ENCODE peak calls at places on chromosome 10, in ten cellular contexts. R is NCI-H2107; Y is GM13976; J is activated CD8-positive, alpha-beta memory T cell treated with anti-CD3 and anti-CD28 coated beads for 48 hours; E is HT1080; M is nephron progenitor cell; G is stromal cell of bone marrow; B is activated CD4-positive, alpha-beta T cell treated with anti-CD3 and anti-CD28 coated beads, Interleukin-2, amount 10 ng/mL, durations not matched to agents 7 days and 5 days; Q is stimulated activated CD4-positive, alpha-beta T cell treated with anti-CD3 and anti-CD28 coated beads, Interleukin-2, amount 100 ng/mL, for 4 hours; I is GM06990. H is an unnamed sample.

GRCh38 chr10:47340613-47341170 is 7.5 kb upstream of the RBP3 start:
- DNase-seq in R (no peak), Y (peak), J (peak), E (peak), M (peak), G (no peak), B (peak), Q (peak), I (no peak), H (peak)

GRCh38 chr10:33363112-33363511 is 28.6 kb upstream of the NRP1 start:
- DNase-seq in R (no peak), Y (no peak), J (no peak), E (no peak), M (no peak), G (no peak), B (no peak), Q (no peak), I (no peak), H (no peak)

GRCh38 chr10:120995768-120996167 is 144.6 kb downstream of the WDR11 start:
- DNase-seq in R (no peak), Y (no peak), J (no peak), E (no peak), M (no peak), G (no peak), B (no peak), Q (no peak), I (no peak), H (no peak)

GRCh38 chr10:13206546-13207443 is 27.4 kb downstream of the UCMA start:
- DNase-seq in R (no peak), Y (no peak), J (no peak), E (no peak), M (peak), G (no peak), B (peak), Q (no peak), I (no peak), H (no peak)

GRCh38 chr10:109894516-109894915 is 28.8 kb downstream of the XPNPEP1 start:
- DNase-seq in R (no peak), Y (no peak), J (no peak), E (no peak), M (no peak), G (no peak), B (no peak), Q (no peak), I (no peak), H (no peak)

GRCh38 chr10:5284311-5285057 is 80.3 kb upstream of the UCN3 start:
- DNase-seq in R (no peak), Y (no peak), J (no peak), E (peak), M (no peak), G (no peak), B (peak), Q (no peak), I (no peak), H (peak)

GRCh38 chr10:11934262-11934661 is 108.3 kb downstream of the UPF2 start:
- DNase-seq in R (no peak), Y (no peak), J (no peak), E (no peak), M (no peak), G (peak), B (no peak), Q (no peak), I (no peak), H (no peak)

GRCh38 chr10:109218207-109218606 is 705.1 kb downstream of the XPNPEP1 start:
- DNase-seq in R (no peak), Y (no peak), J (no peak), E (no peak), M (no peak), G (no peak), B (no peak), Q (no peak), I (no peak), H (no peak)

GRCh38 chr10:19713800-19714525 is 102.3 kb upstream of the PLXDC2 start:
- DNase-seq in R (no peak), Y (no peak), J (no peak), E (peak), M (no peak), G (no peak), B (no peak), Q (no peak), I (no peak), H (no peak)

GRCh38 chr10:125534515-125534914 is 148.4 kb downstream of the TEX36 start:
- DNase-seq in R (no peak), Y (no peak), J (no peak), E (no peak), M (no peak), G (no peak), B (no peak), Q (no peak), I (no peak), H (no peak)

GRCh38 chr10:91210435-91210834 is 10.0 kb upstream of the PCGF5 start:
- DNase-seq in R (peak), Y (no peak), J (no peak), E (no peak), M (no peak), G (no peak), B (no peak), Q (no peak), I (peak), H (peak)

GRCh38 chr10:94172332-94172731 is 178.6 kb downstream of the PLCE1 start:
- DNase-seq in R (no peak), Y (no peak), J (no peak), E (peak), M (no peak), G (no peak), B (no peak), Q (no peak), I (no peak), H (no peak)

GRCh38 chr10:126256864-126257263 is 131.4 kb downstream of the ADAM12 start:
- DNase-seq in R (no peak), Y (no peak), J (no peak), E (no peak), M (peak), G (no peak), B (no peak), Q (no peak), I (no peak), H (no peak)

GRCh38 chr10:34187201-34187600 is 627.9 kb downstream of the PARD3 start:
- DNase-seq in R (no peak), Y (no peak), J (no peak), E (peak), M (no peak), G (no peak), B (no peak), Q (no peak), I (no peak), H (no peak)

GRCh38 chr10:21981118-21981517 is 22.4 kb downstream of the DNAJC1 start:
- DNase-seq in R (no peak), Y (no peak), J (no peak), E (no peak), M (no peak), G (no peak), B (no peak), Q (no peak), I (no peak), H (no peak)

GRCh38 chr10:5961405-5962100 is 15.8 kb downstream of the IL15RA start:
- DNase-seq in R (no peak), Y (no peak), J (no peak), E (no peak), M (no peak), G (no peak), B (no peak), Q (no peak), I (no peak), H (no peak)

GRCh38 chr10:3711918-3712317 is 73.1 kb downstream of the KLF6 start:
- DNase-seq in R (no peak), Y (no peak), J (no peak), E (no peak), M (no peak), G (no peak), B (no peak), Q (no peak), I (no peak), H (no peak)

H was measured in H4.